ENCODE peak calls at places on chromosomes 3 and 15, in four cellular contexts. R is CD4-positive, alpha-beta T cell; E is DMS153; O is Right ventricle myocardium superior. S is an unnamed sample.

GRCh38 chr3:189132901-189133300 is 38.9 kb upstream of the TPRG1 start:
- DNase-seq in R (no peak), E (no peak), O (no peak), S (no peak)

GRCh38 chr3:178618197-178618596 is 82.0 kb downstream of the KCNMB2 start:
- DNase-seq in R (no peak), E (no peak), O (no peak), S (no peak)

GRCh38 chr3:150147776-150148175 is 177.1 kb upstream of the PFN2 start:
- DNase-seq in R (no peak), E (peak; percentile 78), O (no peak), S (peak; percentile 33)

GRCh38 chr3:66075281-66075680 is 36.6 kb upstream of the MAGI1 start:
- DNase-seq in R (no peak), E (no peak), O (no peak), S (no peak)

GRCh38 chr3:186849392-186849975 is 7.0 kb downstream of the ADIPOQ start:
- DNase-seq in R (no peak), E (peak; percentile 28), O (no peak), S (no peak)

GRCh38 chr3:57755368-57756021 is 614 bp upstream of the SLMAP start:
- DNase-seq in R (no peak), E (peak; percentile 23), O (peak; percentile 55), S (peak; percentile 57)

GRCh38 chr3:182959474-182960350 is 20.6 kb downstream of the DCUN1D1 start:
- DNase-seq in R (no peak), E (no peak), O (no peak), S (no peak)

GRCh38 chr15:70156781-70157261 is 59.1 kb upstream of the TLE3 start:
- DNase-seq in R (no peak), E (peak; percentile 6), O (peak; percentile 66), S (no peak)

GRCh38 chr3:191441687-191442086 is 19.3 kb upstream of the PYDC2 start:
- DNase-seq in R (no peak), E (no peak), O (no peak), S (no peak)

GRCh38 chr3:191350389-191351090 is 20.2 kb upstream of the UTS2B start:
- DNase-seq in R (no peak), E (no peak), O (no peak), S (no peak)

GRCh38 chr3:29751647-29752263 is 470.9 kb downstream of the RBMS3 start:
- DNase-seq in R (no peak), E (no peak), O (no peak), S (no peak)

GRCh38 chr3:20930034-20930433 is 744.0 kb upstream of the SGO1 start:
- DNase-seq in R (no peak), E (no peak), O (no peak), S (peak; percentile 47)

GRCh38 chr15:71425388-71425787 is 310.1 kb downstream of the THSD4 start:
- DNase-seq in R (no peak), E (no peak), O (no peak), S (no peak)

GRCh38 chr15:82595766-82596165 is 51.4 kb downstream of the CPEB1 start:
- DNase-seq in R (no peak), E (no peak), O (no peak), S (no peak)

GRCh38 chr3:188043891-188044290 is 110.1 kb upstream of the LPP start:
- DNase-seq in R (no peak), E (no peak), O (no peak), S (peak; percentile 52)

GRCh38 chr3:96209703-96210102 is 604.7 kb upstream of the EPHA6 start:
- DNase-seq in R (no peak), E (no peak), O (no peak), S (no peak)

GRCh38 chr3:10833855-10834414 is 17.9 kb downstream of the SLC6A11 start:
- DNase-seq in R (no peak), E (no peak), O (no peak), S (peak; percentile 45)

S was measured in WERI-Rb-1.